ENCODE peak calls at places on chromosomes 2 and 18, in nine cellular contexts. U is CD8-positive, alpha-beta T cell; W is fibroblast of lung; D is IMR-90; T is neural progenitor cell; X is Panc1; M is A673; F is colonic mucosa; A is Peyer's patch. V is an unnamed sample.
A peak's percentile ranks its signal among the peaks of the same experiment; 100 is the strongest.

GRCh38 chr2:160220545-160221009 is 20.5 kb upstream of the ITGB6 start:
- DNase-seq in U (no peak), W (no peak), D (no peak), T (no peak), X (no peak), M (peak; percentile 65), F (no peak), A (no peak), V (no peak)

GRCh38 chr2:118737690-118738089 is 109.8 kb downstream of the EN1 start:
- DNase-seq in U (no peak), W (no peak), D (no peak), T (no peak), X (no peak), M (no peak), F (no peak), A (no peak), V (no peak)

GRCh38 chr18:9535430-9535972 is 60.2 kb downstream of the RALBP1 start:
- DNase-seq in U (no peak), W (peak; percentile 85), D (peak; percentile 96), T (peak; percentile 7), X (no peak), M (peak; percentile 50), F (no peak), A (no peak), V (peak; percentile 24)

GRCh38 chr2:37656512-37657423 is 14.7 kb downstream of the CDC42EP3 start:
- DNase-seq in U (peak; percentile 44), W (peak; percentile 45), D (no peak), T (peak; percentile 77), X (no peak), M (peak; percentile 26), F (no peak), A (no peak), V (no peak)

GRCh38 chr2:105294844-105295481 is 34.6 kb downstream of the TGFBRAP1 start:
- DNase-seq in U (peak; percentile 27), W (peak; percentile 72), D (peak; percentile 68), T (peak; percentile 87), X (peak; percentile 15), M (peak; percentile 67), F (peak; percentile 36), A (no peak), V (no peak)

GRCh38 chr2:51795248-51795888 is 763.4 kb upstream of the NRXN1 start:
- DNase-seq in U (no peak), W (no peak), D (no peak), T (peak; percentile 57), X (no peak), M (peak; percentile 46), F (peak; percentile 45), A (no peak), V (no peak)

GRCh38 chr2:239953418-239954061 is 71.6 kb downstream of the NDUFA10 start:
- DNase-seq in U (no peak), W (peak; percentile 74), D (peak; percentile 15), T (no peak), X (no peak), M (no peak), F (no peak), A (no peak), V (no peak)

GRCh38 chr2:215843579-215843978 is 169.8 kb downstream of the MREG start:
- DNase-seq in U (no peak), W (peak; percentile 97), D (peak; percentile 92), T (no peak), X (no peak), M (no peak), F (no peak), A (no peak), V (peak; percentile 33)

GRCh38 chr2:39629646-39630045 is 36.1 kb upstream of the TMEM178A start:
- DNase-seq in U (no peak), W (no peak), D (peak; percentile 24), T (no peak), X (no peak), M (no peak), F (no peak), A (no peak), V (no peak)

GRCh38 chr18:79659733-79660132 is 19.9 kb upstream of the CTDP1 start:
- DNase-seq in U (no peak), W (no peak), D (no peak), T (no peak), X (no peak), M (no peak), F (no peak), A (no peak), V (no peak)

GRCh38 chr2:47072728-47073191 is 82.3 kb downstream of the STPG4 start:
- DNase-seq in U (no peak), W (no peak), D (no peak), T (no peak), X (no peak), M (no peak), F (peak; percentile 44), A (no peak), V (peak; percentile 63)
- H3K4me3 ChIP-seq in U (no peak overlapping the region), W (no peak overlapping the region), D (no peak overlapping the region), T (no peak overlapping the region), X (no peak overlapping the region), M (no peak overlapping the region), F (no peak overlapping the region), A (no peak overlapping the region), V (no peak overlapping the region)

GRCh38 chr2:224101820-224102630 is 62.9 kb upstream of the SERPINE2 start:
- DNase-seq in U (no peak), W (peak; percentile 98), D (peak; percentile 98), T (no peak), X (no peak), M (peak; percentile 92), F (no peak), A (no peak), V (no peak)

GRCh38 chr2:224103603-224104002 is 64.5 kb upstream of the SERPINE2 start:
- DNase-seq in U (no peak), W (no peak), D (no peak), T (no peak), X (no peak), M (no peak), F (no peak), A (no peak), V (no peak)

GRCh38 chr2:224106794-224107193 is 67.7 kb upstream of the SERPINE2 start:
- DNase-seq in U (no peak), W (no peak), D (no peak), T (no peak), X (no peak), M (no peak), F (no peak), A (no peak), V (no peak)

GRCh38 chr2:224099846-224100643 is 61.0 kb upstream of the SERPINE2 start:
- DNase-seq in U (no peak), W (no peak), D (no peak), T (no peak), X (no peak), M (peak; percentile 89), F (no peak), A (no peak), V (no peak)

GRCh38 chr2:224104668-224105386 is 65.7 kb upstream of the SERPINE2 start:
- DNase-seq in U (no peak), W (peak; percentile 50), D (peak; percentile 28), T (no peak), X (no peak), M (no peak), F (no peak), A (no peak), V (no peak)
- TF ChIP-seq CTCF in U (no peak), W (no peak), D (no peak), T (no peak), X (no peak), M (no peak), F (no peak), A (no peak), V (no peak)

GRCh38 chr2:204115288-204115687 is 178.7 kb downstream of the ICOS start:
- DNase-seq in U (no peak), W (no peak), D (no peak), T (no peak), X (no peak), M (no peak), F (no peak), A (no peak), V (no peak)

GRCh38 chr2:204114294-204114693 is 177.7 kb downstream of the ICOS start:
- DNase-seq in U (no peak), W (no peak), D (no peak), T (no peak), X (no peak), M (no peak), F (no peak), A (no peak), V (no peak)

GRCh38 chr2:204110250-204111183 is 174.0 kb downstream of the ICOS start:
- DNase-seq in U (peak; percentile 57), W (peak; percentile 6), D (no peak), T (no peak), X (no peak), M (no peak), F (no peak), A (no peak), V (no peak)

GRCh38 chr2:204116154-204116792 is 179.7 kb downstream of the ICOS start:
- DNase-seq in U (no peak), W (no peak), D (no peak), T (no peak), X (no peak), M (no peak), F (no peak), A (no peak), V (no peak)

GRCh38 chr2:204115692-204116091 is 179.1 kb downstream of the ICOS start:
- DNase-seq in U (no peak), W (no peak), D (no peak), T (no peak), X (no peak), M (no peak), F (no peak), A (no peak), V (no peak)
- H3K4me1 ChIP-seq in U (peaks cover 11% of the 10 kb centered on the region), W (no peaks in the 10 kb centered on the region), D (no peaks in the 10 kb centered on the region), T (peaks cover 12% of the 10 kb centered on the region), X (no peaks in the 10 kb centered on the region), M (peaks cover 12% of the 10 kb centered on the region), F (no peaks in the 10 kb centered on the region), A (peaks cover 28% of the 10 kb centered on the region), V (no peaks in the 10 kb centered on the region)

DNA sequence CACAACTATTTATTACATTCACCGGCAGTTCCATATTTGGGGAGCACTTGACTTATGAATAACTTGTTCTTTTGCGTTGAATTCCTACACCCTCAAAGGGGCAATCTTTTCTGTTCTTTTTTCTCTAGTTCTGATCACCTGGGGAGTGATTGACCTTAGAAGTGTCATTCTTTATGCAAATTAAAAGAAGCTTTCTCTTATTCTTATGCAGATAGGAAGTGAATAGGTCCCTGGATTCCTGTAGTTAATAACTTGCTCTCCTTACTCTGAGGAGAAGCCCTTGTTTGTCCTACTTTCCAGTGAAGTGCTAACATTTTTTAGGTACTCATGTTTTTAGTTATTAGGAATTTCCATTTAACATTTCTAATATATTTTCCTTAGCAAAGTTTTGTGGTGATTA is 569.8 kb upstream of the LRRTM1 start:
- DNase-seq in U (no peak), W (no peak), D (no peak), T (no peak), X (no peak), M (no peak), F (no peak), A (no peak), V (no peak)
- H3K4me3 ChIP-seq in U (no peak overlapping the region), W (no peak overlapping the region), D (no peak overlapping the region), T (no peak overlapping the region), X (no peak overlapping the region), M (no peak overlapping the region), F (no peak overlapping the region), A (no peak overlapping the region), V (no peak overlapping the region)

GRCh38 chr2:65550246-65550645 is 117.8 kb upstream of the SPRED2 start:
- DNase-seq in U (no peak), W (no peak), D (no peak), T (peak; percentile 15), X (no peak), M (no peak), F (no peak), A (no peak), V (no peak)
- TF ChIP-seq CTCF in U (no peak), W (no peak), D (no peak), T (no peak), X (no peak), M (no peak), F (no peak), A (no peak), V (no peak)

V was measured in psoas muscle.